ENCODE peak calls at places on chromosomes 4 and X, in nine cellular contexts. One of them, this sample, is unnamed.

GRCh38 chr4:83484500-83485431 is at the start of gene ABRAXAS1:
- DNase-seq in psoas muscle: peak; percentile 95
- DNase-seq in A549: peak; percentile 79
- DNase-seq in IMR-90: peak; percentile 86
- DNase-seq in CD8-positive, alpha-beta T cell: peak; percentile 94
- DNase-seq in heart left ventricle: peak; percentile 96
- DNase-seq in coronary artery: peak; percentile 96
- DNase-seq in heart right ventricle: peak; percentile 93
- DNase-seq in mesendoderm: peak; percentile 98
- DNase-seq in this sample: peak; percentile 99

GRCh38 chrX:46912098-46912672 is at the start of gene JADE3:
- DNase-seq in heart left ventricle: peak; percentile 86
- DNase-seq in heart right ventricle: peak; percentile 73
- DNase-seq in IMR-90: peak; percentile 56
- DNase-seq in coronary artery: peak; percentile 79
- DNase-seq in CD8-positive, alpha-beta T cell: peak; percentile 16
- DNase-seq in psoas muscle: peak; percentile 67
- DNase-seq in A549: peak; percentile 61
- DNase-seq in mesendoderm: peak; percentile 80
- DNase-seq in this sample: peak; percentile 91

GRCh38 chrX:150365953-150366911 is 3.1 kb downstream of the MAMLD1 start:
- DNase-seq in IMR-90: peak; percentile 64
- DNase-seq in coronary artery: peak; percentile 80
- DNase-seq in psoas muscle: peak; percentile 52
- DNase-seq in CD8-positive, alpha-beta T cell: no peak
- DNase-seq in heart left ventricle: peak; percentile 63
- DNase-seq in heart right ventricle: peak; percentile 53
- DNase-seq in A549: no peak
- DNase-seq in mesendoderm: peak; percentile 55
- DNase-seq in this sample: no peak

GRCh38 chr4:142331132-142331531 is 515.0 kb downstream of the INPP4B start:
- DNase-seq in coronary artery: no peak
- DNase-seq in IMR-90: no peak
- DNase-seq in mesendoderm: no peak
- DNase-seq in CD8-positive, alpha-beta T cell: no peak
- DNase-seq in heart left ventricle: no peak
- DNase-seq in heart right ventricle: peak; percentile 72
- DNase-seq in psoas muscle: no peak
- DNase-seq in A549: no peak
- DNase-seq in this sample: no peak

GRCh38 chr4:40507977-40508376 is 121.7 kb downstream of the RBM47 start:
- DNase-seq in heart right ventricle: no peak
- DNase-seq in heart left ventricle: no peak
- DNase-seq in A549: no peak
- DNase-seq in CD8-positive, alpha-beta T cell: no peak
- DNase-seq in psoas muscle: no peak
- DNase-seq in IMR-90: no peak
- DNase-seq in mesendoderm: no peak
- DNase-seq in coronary artery: no peak
- DNase-seq in this sample: no peak

GRCh38 chrX:51860679-51861078 is 32.7 kb upstream of the MAGED1 start:
- DNase-seq in IMR-90: peak; percentile 32
- DNase-seq in psoas muscle: no peak
- DNase-seq in A549: no peak
- DNase-seq in coronary artery: no peak
- DNase-seq in heart left ventricle: no peak
- DNase-seq in heart right ventricle: peak; percentile 3
- DNase-seq in CD8-positive, alpha-beta T cell: no peak
- DNase-seq in mesendoderm: peak; percentile 80
- DNase-seq in this sample: no peak

GRCh38 chr4:57037982-57038604 is 59.4 kb downstream of the POLR2B start:
- DNase-seq in heart left ventricle: peak; percentile 84
- DNase-seq in coronary artery: no peak
- DNase-seq in psoas muscle: peak; percentile 51
- DNase-seq in heart right ventricle: peak; percentile 60
- DNase-seq in mesendoderm: peak; percentile 75
- DNase-seq in A549: peak; percentile 25
- DNase-seq in CD8-positive, alpha-beta T cell: no peak
- DNase-seq in IMR-90: peak; percentile 55
- DNase-seq in this sample: peak; percentile 87

GRCh38 chr4:123889376-123889945 is 492.9 kb downstream of the SPRY1 start:
- DNase-seq in heart left ventricle: no peak
- DNase-seq in CD8-positive, alpha-beta T cell: no peak
- DNase-seq in mesendoderm: no peak
- DNase-seq in coronary artery: no peak
- DNase-seq in A549: no peak
- DNase-seq in IMR-90: no peak
- DNase-seq in psoas muscle: no peak
- DNase-seq in heart right ventricle: no peak
- DNase-seq in this sample: no peak

GRCh38 chr4:189228726-189229125 is 711.9 kb upstream of the FRG1 start:
- DNase-seq in IMR-90: no peak
- DNase-seq in heart right ventricle: no peak
- DNase-seq in psoas muscle: no peak
- DNase-seq in heart left ventricle: no peak
- DNase-seq in CD8-positive, alpha-beta T cell: no peak
- DNase-seq in A549: no peak
- DNase-seq in mesendoderm: no peak
- DNase-seq in coronary artery: no peak
- DNase-seq in this sample: no peak

GRCh38 chrX:121987163-121987562 is 939.8 kb downstream of the GLUD2 start:
- DNase-seq in psoas muscle: no peak
- DNase-seq in A549: no peak
- DNase-seq in coronary artery: no peak
- DNase-seq in IMR-90: no peak
- DNase-seq in heart left ventricle: no peak
- DNase-seq in heart right ventricle: no peak
- DNase-seq in CD8-positive, alpha-beta T cell: no peak
- DNase-seq in mesendoderm: peak; percentile 1
- DNase-seq in this sample: no peak

GRCh38 chr4:121370729-121371325 is 10.0 kb downstream of the QRFPR start:
- DNase-seq in heart right ventricle: peak; percentile 55
- DNase-seq in A549: no peak
- DNase-seq in heart left ventricle: no peak
- DNase-seq in coronary artery: no peak
- DNase-seq in IMR-90: peak; percentile 33
- DNase-seq in CD8-positive, alpha-beta T cell: peak; percentile 23
- DNase-seq in psoas muscle: no peak
- DNase-seq in mesendoderm: peak; percentile 22
- DNase-seq in this sample: no peak

GRCh38 chr4:78710536-78710935 is 65.6 kb upstream of the BMP2K start:
- DNase-seq in heart left ventricle: no peak
- DNase-seq in A549: no peak
- DNase-seq in psoas muscle: no peak
- DNase-seq in mesendoderm: no peak
- DNase-seq in coronary artery: no peak
- DNase-seq in IMR-90: peak; percentile 66
- DNase-seq in heart right ventricle: no peak
- DNase-seq in CD8-positive, alpha-beta T cell: no peak
- DNase-seq in this sample: no peak

GRCh38 chr4:16032871-16033505 is 50.8 kb downstream of the PROM1 start:
- DNase-seq in coronary artery: no peak
- DNase-seq in A549: no peak
- DNase-seq in psoas muscle: no peak
- DNase-seq in IMR-90: peak; percentile 7
- DNase-seq in CD8-positive, alpha-beta T cell: no peak
- DNase-seq in heart left ventricle: no peak
- DNase-seq in mesendoderm: peak; percentile 84
- DNase-seq in heart right ventricle: no peak
- DNase-seq in this sample: no peak

GRCh38 chrX:20454117-20454516 is 187.4 kb upstream of the RPS6KA3 start:
- DNase-seq in psoas muscle: no peak
- DNase-seq in mesendoderm: peak; percentile 19
- DNase-seq in A549: no peak
- DNase-seq in coronary artery: no peak
- DNase-seq in IMR-90: peak; percentile 25
- DNase-seq in heart left ventricle: no peak
- DNase-seq in heart right ventricle: no peak
- DNase-seq in CD8-positive, alpha-beta T cell: no peak
- DNase-seq in this sample: no peak

GRCh38 chrX:135923353-135923752 is 29.8 kb downstream of the SAGE1 start:
- DNase-seq in mesendoderm: peak; percentile 3
- DNase-seq in IMR-90: no peak
- DNase-seq in psoas muscle: no peak
- DNase-seq in coronary artery: no peak
- DNase-seq in CD8-positive, alpha-beta T cell: no peak
- DNase-seq in heart left ventricle: no peak
- DNase-seq in heart right ventricle: no peak
- DNase-seq in A549: peak; percentile 1
- DNase-seq in this sample: no peak

GRCh38 chr4:70927502-70928139 is 25.5 kb downstream of the MOB1B start:
- DNase-seq in psoas muscle: no peak
- DNase-seq in CD8-positive, alpha-beta T cell: peak; percentile 16
- DNase-seq in A549: no peak
- DNase-seq in IMR-90: no peak
- DNase-seq in mesendoderm: no peak
- DNase-seq in heart left ventricle: no peak
- DNase-seq in heart right ventricle: no peak
- DNase-seq in coronary artery: no peak
- DNase-seq in this sample: no peak

DNA sequence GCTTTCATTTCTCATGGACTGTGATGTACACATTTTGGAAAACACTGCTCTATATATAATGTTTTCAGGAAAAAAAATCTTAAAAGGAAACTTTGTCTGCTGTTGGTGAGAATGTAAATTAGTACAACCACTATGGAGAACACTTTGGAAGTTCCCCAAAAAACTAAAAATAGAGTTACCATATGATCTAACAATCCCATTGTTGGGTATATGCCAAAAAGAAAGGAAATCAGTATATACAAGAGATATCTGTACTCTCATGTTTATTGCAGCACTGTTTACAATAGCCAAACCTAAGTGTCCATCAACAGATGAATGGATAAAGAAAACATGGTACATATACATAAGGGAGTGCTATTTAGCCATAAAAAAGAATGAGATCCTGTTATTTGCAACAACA is 202.2 kb downstream of the PPP3CA start:
- DNase-seq in mesendoderm: no peak
- DNase-seq in coronary artery: no peak
- DNase-seq in heart left ventricle: no peak
- DNase-seq in heart right ventricle: no peak
- DNase-seq in A549: no peak
- DNase-seq in psoas muscle: no peak
- DNase-seq in CD8-positive, alpha-beta T cell: no peak
- DNase-seq in IMR-90: peak; percentile 11
- DNase-seq in this sample: no peak
- H3K27ac ChIP-seq in mesendoderm: no peak overlapping the region
- H3K27ac ChIP-seq in coronary artery: no peak overlapping the region
- H3K27ac ChIP-seq in heart left ventricle: no peak overlapping the region
- H3K27ac ChIP-seq in heart right ventricle: no peak overlapping the region
- H3K27ac ChIP-seq in A549: no peak overlapping the region
- H3K27ac ChIP-seq in psoas muscle: no peak overlapping the region
- H3K27ac ChIP-seq in CD8-positive, alpha-beta T cell: no peak overlapping the region
- H3K27ac ChIP-seq in IMR-90: no peak overlapping the region
- H3K27ac ChIP-seq in this sample: no peak overlapping the region

GRCh38 chr4:14169460-14169859 is 541.9 kb upstream of the BOD1L1 start:
- DNase-seq in heart right ventricle: no peak
- DNase-seq in psoas muscle: no peak
- DNase-seq in CD8-positive, alpha-beta T cell: no peak
- DNase-seq in mesendoderm: peak; percentile 16
- DNase-seq in IMR-90: peak; percentile 65
- DNase-seq in A549: no peak
- DNase-seq in coronary artery: no peak
- DNase-seq in heart left ventricle: no peak
- DNase-seq in this sample: no peak
- H3K27ac ChIP-seq in heart right ventricle: no peak overlapping the region
- H3K27ac ChIP-seq in psoas muscle: no peak overlapping the region
- H3K27ac ChIP-seq in CD8-positive, alpha-beta T cell: no peak overlapping the region
- H3K27ac ChIP-seq in mesendoderm: no peak overlapping the region
- H3K27ac ChIP-seq in IMR-90: no peak overlapping the region
- H3K27ac ChIP-seq in A549: peak overlapping the region; percentile 45
- H3K27ac ChIP-seq in coronary artery: no peak overlapping the region
- H3K27ac ChIP-seq in heart left ventricle: no peak overlapping the region
- H3K27ac ChIP-seq in this sample: no peak overlapping the region

DNA sequence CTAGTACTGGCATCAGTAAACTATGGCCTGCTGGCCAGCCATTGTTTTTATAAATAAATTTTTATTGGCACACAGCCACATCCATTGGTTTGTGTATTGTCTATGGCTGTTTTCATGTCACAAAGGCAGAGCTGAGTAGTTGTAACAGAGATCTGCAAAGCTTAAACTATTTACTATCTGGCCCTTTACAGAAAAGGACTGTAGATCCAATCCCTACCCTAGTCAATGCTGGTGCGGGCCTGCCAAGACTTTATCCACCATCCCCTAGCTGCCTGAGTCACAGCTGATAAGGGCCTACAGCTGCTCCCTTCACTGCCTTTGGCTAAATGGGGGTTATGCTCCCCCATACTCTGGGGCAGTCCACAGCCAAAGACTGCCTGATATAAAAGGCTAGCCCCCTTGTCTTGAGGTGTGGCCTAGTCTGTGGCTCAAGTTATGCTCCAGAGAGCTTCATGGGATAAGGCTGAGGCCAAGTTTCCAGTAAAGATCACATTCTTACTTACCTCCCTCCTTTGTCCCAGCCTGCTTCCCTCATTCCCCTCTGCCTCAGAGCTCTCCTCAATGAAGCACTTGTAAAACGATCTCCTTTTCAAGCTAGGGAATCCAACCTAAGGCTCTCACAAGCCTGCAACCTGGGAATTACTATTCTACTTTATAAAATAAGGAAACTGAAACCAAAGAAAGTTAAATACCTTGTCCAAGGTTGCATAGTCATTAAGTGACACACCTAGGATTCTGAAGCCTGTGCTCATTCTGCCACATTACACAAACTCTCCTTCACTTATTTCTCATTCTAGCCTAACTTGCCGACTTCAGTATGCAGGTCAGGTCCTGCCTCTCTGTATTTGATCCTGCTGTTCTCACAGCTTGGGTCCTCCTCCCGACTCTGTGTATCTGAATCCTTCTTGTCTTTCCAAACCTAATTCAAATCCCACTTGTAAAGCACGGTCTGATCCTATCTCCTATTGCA is 20.7 kb downstream of the ACE2 start:
- DNase-seq in mesendoderm: peak; percentile 16
- DNase-seq in psoas muscle: no peak
- DNase-seq in heart left ventricle: peak; percentile 49
- DNase-seq in heart right ventricle: peak; percentile 37
- DNase-seq in A549: no peak
- DNase-seq in IMR-90: peak; percentile 4
- DNase-seq in CD8-positive, alpha-beta T cell: no peak
- DNase-seq in coronary artery: no peak
- DNase-seq in this sample: no peak
- H3K27ac ChIP-seq in mesendoderm: no peak overlapping the region
- H3K27ac ChIP-seq in psoas muscle: no peak overlapping the region
- H3K27ac ChIP-seq in heart left ventricle: no peak overlapping the region
- H3K27ac ChIP-seq in heart right ventricle: peak overlapping the region; percentile 66
- H3K27ac ChIP-seq in A549: no peak overlapping the region
- H3K27ac ChIP-seq in IMR-90: no peak overlapping the region
- H3K27ac ChIP-seq in CD8-positive, alpha-beta T cell: no peak overlapping the region
- H3K27ac ChIP-seq in coronary artery: no peak overlapping the region
- H3K27ac ChIP-seq in this sample: no peak overlapping the region

DNA sequence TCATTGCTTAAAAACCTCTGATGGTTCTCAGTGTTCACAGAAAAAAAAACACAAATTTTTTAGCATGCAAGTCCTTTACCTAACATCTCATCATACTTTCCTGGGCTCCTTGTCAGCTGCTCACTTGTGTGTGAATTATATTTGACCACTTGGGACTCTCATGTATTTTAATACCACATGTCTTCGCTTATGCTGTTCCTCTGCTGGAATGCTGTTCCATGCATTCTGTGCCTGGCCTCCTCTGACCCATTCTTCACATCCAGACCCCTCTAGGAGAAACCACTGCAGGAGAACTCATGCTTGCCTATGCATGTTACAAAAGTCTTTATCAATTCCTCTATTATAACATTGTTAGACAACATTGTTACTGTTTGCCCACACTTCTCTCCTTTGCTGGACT is 157.6 kb downstream of the PDGFRA start:
- DNase-seq in heart right ventricle: no peak
- DNase-seq in A549: no peak
- DNase-seq in mesendoderm: no peak
- DNase-seq in CD8-positive, alpha-beta T cell: no peak
- DNase-seq in heart left ventricle: no peak
- DNase-seq in psoas muscle: no peak
- DNase-seq in IMR-90: no peak
- DNase-seq in coronary artery: no peak
- DNase-seq in this sample: no peak
- H3K27ac ChIP-seq in heart right ventricle: no peak overlapping the region
- H3K27ac ChIP-seq in A549: no peak overlapping the region
- H3K27ac ChIP-seq in mesendoderm: no peak overlapping the region
- H3K27ac ChIP-seq in CD8-positive, alpha-beta T cell: no peak overlapping the region
- H3K27ac ChIP-seq in heart left ventricle: no peak overlapping the region
- H3K27ac ChIP-seq in psoas muscle: no peak overlapping the region
- H3K27ac ChIP-seq in IMR-90: no peak overlapping the region
- H3K27ac ChIP-seq in coronary artery: no peak overlapping the region
- H3K27ac ChIP-seq in this sample: no peak overlapping the region